ENCODE peak calls at places on chromosomes 16 and 17, in four cellular contexts. Z, C, I and Q are unnamed samples.

GRCh38 chr17:50638851-50639767 is 4.4 kb downstream of the ABCC3 start:
- DNase-seq in Z (no peak), I (peak), C (peak), Q (peak)

GRCh38 chr16:1707193-1707790 is 1.3 kb downstream of the MAPK8IP3 start:
- DNase-seq in I (peak), C (peak), Z (no peak), Q (peak)

GRCh38 chr17:76544916-76545365 is 5.1 kb downstream of the PRCD start:
- DNase-seq in C (no peak), I (no peak), Z (no peak), Q (no peak)

GRCh38 chr16:57092786-57093301 is 461 bp downstream of the CPNE2 start:
- DNase-seq in I (peak), Z (no peak), C (no peak), Q (peak)

GRCh38 chr16:54098247-54098646 is 188.3 kb downstream of the IRX3 start:
- DNase-seq in C (no peak), I (no peak), Z (no peak), Q (no peak)

GRCh38 chr17:72884066-72884465 is 208.4 kb downstream of the SLC39A11 start:
- DNase-seq in I (no peak), Z (no peak), C (peak), Q (no peak)

GRCh38 chr17:50903604-50904521 is 37.7 kb upstream of the TOB1 start:
- DNase-seq in Z (no peak), I (peak), C (no peak), Q (no peak)

GRCh38 chr17:32297860-32298259 is 32.2 kb downstream of the RHBDL3 start:
- DNase-seq in C (no peak), I (no peak), Z (no peak), Q (no peak)